ENCODE peak calls at places on chromosomes 2 and 18, in ten cellular contexts. H is foreskin fibroblast; L is activated naive CD8-positive, alpha-beta T cell treated with anti-CD3 and anti-CD28 coated beads for 36 hours; R is astrocyte of the spinal cord; P is HFFc6; K is NCI-H1092; E is HS-27A; G is activated CD4-positive, alpha-beta T cell treated with anti-CD3 and anti-CD28 coated beads for 1 hour; W is activated T-cell treated with anti-CD3 and anti-CD28 coated beads for 48 hours; O is epithelial cell of proximal tubule. T is an unnamed sample.

GRCh38 chr2:230798769-230799399 is 65.9 kb upstream of the ITM2C start:
- DNase-seq in H (peak), L (peak), R (peak), P (peak), K (no peak), E (no peak), G (no peak), W (no peak), O (no peak), T (no peak)

GRCh38 chr2:69773201-69773600 is 31.3 kb downstream of the ANXA4 start:
- DNase-seq in H (peak), L (no peak), R (peak), P (peak), K (no peak), E (no peak), G (no peak), W (no peak), O (peak), T (no peak)

GRCh38 chr2:121074322-121074932 is 210.6 kb downstream of the TFCP2L1 start:
- DNase-seq in H (peak), L (peak), R (no peak), P (no peak), K (no peak), E (no peak), G (no peak), W (no peak), O (no peak), T (no peak)

GRCh38 chr2:213187833-213188532 is 36.6 kb upstream of the IKZF2 start:
- DNase-seq in H (peak), L (no peak), R (peak), P (peak), K (no peak), E (peak), G (no peak), W (no peak), O (peak), T (peak)

GRCh38 chr2:135849087-135849486 is 12.1 kb upstream of the LCT start:
- DNase-seq in H (no peak), L (no peak), R (no peak), P (no peak), K (no peak), E (no peak), G (no peak), W (no peak), O (no peak), T (no peak)

GRCh38 chr18:48136544-48137353 is 206.3 kb upstream of the SMAD2 start:
- DNase-seq in H (peak), L (no peak), R (no peak), P (no peak), K (no peak), E (no peak), G (no peak), W (no peak), O (no peak), T (no peak)

GRCh38 chr2:239390546-239391285 is 10.1 kb downstream of the HDAC4 start:
- DNase-seq in H (no peak), L (no peak), R (no peak), P (no peak), K (no peak), E (no peak), G (no peak), W (no peak), O (no peak), T (no peak)

GRCh38 chr2:169980001-169980400 is 152.7 kb downstream of the UBR3 start:
- DNase-seq in H (no peak), L (no peak), R (no peak), P (no peak), K (no peak), E (no peak), G (no peak), W (no peak), O (no peak), T (no peak)

GRCh38 chr2:124888431-124888830 is 863.3 kb downstream of the CNTNAP5 start:
- DNase-seq in H (no peak), L (no peak), R (no peak), P (no peak), K (no peak), E (no peak), G (no peak), W (no peak), O (no peak), T (no peak)

GRCh38 chr2:134694411-134694810 is 24.4 kb downstream of the TMEM163 start:
- DNase-seq in H (no peak), L (no peak), R (no peak), P (no peak), K (no peak), E (no peak), G (no peak), W (no peak), O (no peak), T (no peak)

GRCh38 chr2:42169869-42170465 is 814 bp downstream of the EML4 start:
- DNase-seq in H (peak), L (no peak), R (peak), P (no peak), K (no peak), E (no peak), G (no peak), W (no peak), O (no peak), T (no peak)

GRCh38 chr2:241777167-241777685 is 604 bp downstream of the GAL3ST2 start:
- DNase-seq in H (no peak), L (no peak), R (no peak), P (no peak), K (no peak), E (no peak), G (no peak), W (no peak), O (no peak), T (no peak)